ENCODE peak calls at places on chromosome 1, in four cellular contexts. A is H1, M is adrenal gland, B is fibroblast of lung. C is an unnamed sample.

GRCh38 chr1:153505576-153505975 is 30.2 kb downstream of the S100A6 start:
- DNase-seq in M (no peak), A (no peak), B (peak), C (no peak)

GRCh38 chr1:227245613-227246320 is 72.5 kb downstream of the CDC42BPA start:
- DNase-seq in M (no peak), B (peak), A (no peak), C (no peak)

GRCh38 chr1:147091801-147092200 is 80.5 kb downstream of the PRKAB2 start:
- DNase-seq in B (no peak), M (no peak), A (no peak), C (no peak)

GRCh38 chr1:76268341-76268740 is 193.8 kb downstream of the ST6GALNAC3 start:
- DNase-seq in M (no peak), A (no peak), B (peak), C (no peak)

GRCh38 chr1:44806025-44806703 is 987 bp downstream of the DYNLT4 start:
- DNase-seq in A (no peak), M (no peak), B (no peak), C (peak)

GRCh38 chr1:191592907-191593306 is 565.4 kb upstream of the RGS18 start:
- DNase-seq in B (no peak), A (no peak), M (no peak), C (no peak)

GRCh38 chr1:192477630-192478029 is 97.9 kb upstream of the RGS1 start:
- DNase-seq in M (no peak), A (no peak), B (peak), C (peak)

GRCh38 chr1:154755858-154756730 is 114.0 kb downstream of the KCNN3 start:
- DNase-seq in B (peak), M (no peak), A (no peak), C (no peak)

GRCh38 chr1:64961923-64962322 is 4.4 kb downstream of the JAK1 start:
- DNase-seq in A (no peak), B (no peak), M (no peak), C (no peak)

GRCh38 chr1:29939086-29939485 is 702.8 kb downstream of the PTPRU start:
- DNase-seq in M (no peak), B (no peak), A (no peak), C (no peak)

DNA sequence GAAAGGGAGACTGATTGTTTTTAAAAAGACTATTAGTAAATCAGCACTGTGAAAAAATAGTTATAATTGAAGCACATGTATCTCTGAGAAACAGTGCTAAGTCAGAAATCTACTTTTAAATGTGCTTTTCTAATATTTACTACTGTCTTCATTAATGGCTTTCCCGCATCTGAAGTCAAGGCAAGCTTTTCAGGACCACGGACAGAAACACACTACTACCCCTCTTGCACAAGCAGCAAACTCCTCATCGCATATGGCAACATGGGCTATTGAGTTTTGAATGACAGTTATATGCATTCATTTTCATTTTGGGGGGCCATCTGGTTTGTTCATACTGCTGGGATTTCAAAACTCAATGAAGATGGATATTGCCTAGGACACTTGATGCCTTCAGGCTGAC is 433.4 kb upstream of the CAMK1G start:
- DNase-seq in M (peak), A (no peak), B (peak), C (peak)
- H3K27ac ChIP-seq in M (no peak), A (no peak), B (no peak), C (no peak)

DNA sequence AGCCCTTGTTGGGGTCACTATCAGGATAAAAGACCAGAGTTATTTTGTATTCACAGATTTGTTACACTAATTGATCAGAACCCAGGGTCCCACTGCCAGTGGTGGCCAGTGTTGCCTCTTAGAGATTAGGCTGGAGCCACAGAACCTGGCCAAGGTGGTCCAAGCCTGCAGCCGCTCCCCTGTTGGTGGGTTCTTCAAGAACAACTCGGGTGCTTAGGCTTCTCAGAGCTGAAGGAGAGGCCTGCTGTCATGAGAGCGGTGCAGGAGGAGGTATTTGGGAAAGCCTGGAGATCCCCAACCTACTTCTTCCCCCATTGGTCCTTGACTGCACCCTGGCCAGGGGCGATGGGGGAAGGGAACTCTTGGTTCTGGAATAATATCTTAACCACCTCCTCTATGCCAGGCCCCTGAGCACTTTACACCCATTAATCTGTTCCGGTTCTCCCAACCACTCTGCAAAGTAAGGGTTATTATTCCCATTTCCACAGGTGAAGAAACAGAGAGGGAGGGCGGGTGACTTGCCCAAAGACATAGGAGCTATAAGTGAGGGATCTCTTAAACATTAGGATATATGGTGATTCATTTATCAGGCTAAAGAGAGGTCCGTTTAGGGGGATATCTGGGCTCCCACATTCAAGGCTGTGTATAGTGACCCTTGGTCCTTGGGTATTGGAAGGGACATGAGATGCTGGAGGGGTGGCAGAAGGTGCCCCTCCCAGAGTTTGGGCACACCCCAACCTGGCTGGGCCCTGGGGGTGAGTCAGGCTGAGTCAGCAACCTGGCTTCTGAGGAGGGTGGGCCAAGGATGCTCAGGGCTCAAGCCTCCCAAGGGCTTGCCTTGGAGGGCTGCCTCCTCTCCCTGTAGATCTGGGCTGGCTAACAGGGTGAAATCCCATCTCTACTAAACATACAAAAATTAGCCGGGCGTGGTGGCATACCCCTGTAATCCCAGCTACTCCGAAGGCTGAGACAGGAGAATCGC is 5.1 kb downstream of the TRNP1 start:
- DNase-seq in M (no peak), B (peak), A (no peak), C (peak)
- H3K4me3 ChIP-seq in M (no peak), B (peak), A (no peak), C (no peak)

DNA sequence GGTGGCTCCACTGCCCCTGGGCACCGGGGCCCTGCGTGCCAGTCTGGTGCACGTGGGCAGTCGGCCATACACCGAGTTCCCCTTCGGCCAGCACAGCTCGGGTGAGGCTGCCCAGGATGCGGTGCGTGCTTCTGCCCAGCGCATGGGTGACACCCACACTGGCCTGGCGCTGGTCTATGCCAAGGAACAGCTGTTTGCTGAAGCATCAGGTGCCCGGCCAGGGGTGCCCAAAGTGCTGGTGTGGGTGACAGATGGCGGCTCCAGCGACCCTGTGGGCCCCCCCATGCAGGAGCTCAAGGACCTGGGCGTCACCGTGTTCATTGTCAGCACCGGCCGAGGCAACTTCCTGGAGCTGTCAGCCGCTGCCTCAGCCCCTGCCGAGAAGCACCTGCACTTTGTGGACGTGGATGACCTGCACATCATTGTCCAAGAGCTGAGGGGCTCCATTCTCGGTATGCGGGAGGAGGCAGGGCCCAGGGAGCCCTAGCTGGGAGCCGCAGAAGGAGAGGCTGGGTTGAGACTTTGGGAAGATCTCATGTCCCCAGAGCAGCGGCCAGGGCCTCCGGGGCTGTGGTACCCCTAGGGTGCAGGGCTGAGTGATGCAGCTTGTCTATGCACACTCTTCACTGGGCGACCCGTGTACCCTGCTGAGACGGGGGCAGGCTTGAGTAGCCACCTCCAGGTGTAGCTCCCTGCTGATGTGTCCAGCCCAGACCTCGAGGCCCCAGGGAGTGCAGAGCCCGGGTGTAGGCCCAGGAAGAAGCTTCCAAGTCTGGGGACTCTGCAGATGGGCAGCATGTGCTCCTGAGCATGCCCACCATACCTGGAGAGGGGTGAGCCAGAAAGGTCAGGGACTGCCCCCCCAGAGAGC is 1.8 kb downstream of the VWA1 start:
- DNase-seq in A (no peak), M (no peak), B (no peak), C (no peak)
- H3K27ac ChIP-seq in A (no peak), M (no peak), B (no peak), C (peak)

DNA sequence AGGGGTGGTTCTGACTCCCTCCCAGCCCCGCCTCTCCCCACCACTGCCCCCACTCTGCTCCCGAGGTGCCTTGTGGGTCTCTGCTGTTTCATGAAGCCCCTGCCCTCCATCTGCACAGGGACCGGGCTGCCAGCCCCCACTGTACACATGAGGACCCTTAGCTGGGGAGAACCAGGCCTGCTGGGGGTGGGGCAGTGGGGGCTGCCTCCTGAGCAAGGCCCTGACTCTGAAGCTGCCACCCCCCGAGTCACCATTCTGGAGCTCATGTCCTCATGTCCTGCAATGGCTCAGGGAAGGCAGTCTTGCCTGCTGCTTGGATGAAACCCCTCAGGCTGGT is 8.4 kb downstream of the HES3 start:
- DNase-seq in M (no peak), B (no peak), A (no peak), C (no peak)
- H3K4me3 ChIP-seq in M (no peak), B (no peak), A (no peak), C (no peak)

GRCh38 chr1:91024501-91025119 is 2.8 kb upstream of the ZNF644 start:
- DNase-seq in A (no peak), B (no peak), M (no peak), C (no peak)
- H3K27ac ChIP-seq in A (no peak), B (no peak), M (no peak), C (no peak)